ENCODE peak calls at places on chromosomes 6 and 20, in five cellular contexts. H is cardiac fibroblast; D is left ventricle myocardium inferior; T is CD8-positive, alpha-beta T cell; L is GM06990. Q is an unnamed sample.

GRCh38 chr6:148723484-148723883 is 23.3 kb upstream of the UST start:
- DNase-seq in T (no peak), L (no peak), D (no peak), H (peak; percentile 92), Q (no peak)

GRCh38 chr6:15260099-15260821 is 14.4 kb downstream of the JARID2 start:
- DNase-seq in L (no peak), T (no peak), D (no peak), H (peak; percentile 56), Q (no peak)

GRCh38 chr6:27867941-27868705 is 44.1 kb downstream of the OR2B2 start:
- DNase-seq in H (peak; percentile 37), D (no peak), L (peak; percentile 43), T (no peak), Q (no peak)

GRCh38 chr6:39593644-39594043 is 131.6 kb downstream of the KIF6 start:
- DNase-seq in H (no peak), T (no peak), L (no peak), D (no peak), Q (no peak)

GRCh38 chr6:391559-392440 is at the start of gene IRF4:
- DNase-seq in T (no peak), H (peak; percentile 5), L (peak; percentile 89), D (no peak), Q (no peak)

GRCh38 chr6:86937219-86938079 is at the start of gene HTR1E:
- DNase-seq in T (no peak), H (peak; percentile 43), L (peak; percentile 13), D (no peak), Q (no peak)

GRCh38 chr6:70303034-70303525 is at the start of gene COL9A1:
- DNase-seq in L (no peak), H (no peak), D (no peak), T (no peak), Q (no peak)

GRCh38 chr20:44526129-44526528 is 4.3 kb upstream of the SERINC3 start:
- DNase-seq in L (no peak), D (no peak), H (peak; percentile 79), T (no peak), Q (no peak)

GRCh38 chr6:22247916-22248482 is 48.8 kb downstream of the PRL start:
- DNase-seq in H (peak; percentile 46), T (no peak), D (no peak), L (no peak), Q (no peak)

GRCh38 chr6:141682391-141682790 is 450.3 kb upstream of the GJE1 start:
- DNase-seq in T (no peak), D (no peak), L (no peak), H (no peak), Q (no peak)

GRCh38 chr6:32944265-32944664 is 3.4 kb upstream of the HLA-DMB start:
- DNase-seq in L (peak; percentile 83), D (no peak), H (no peak), T (peak; percentile 66), Q (peak; percentile 89)

GRCh38 chr20:31919756-31920155 is 32.1 kb downstream of the PDRG1 start:
- DNase-seq in L (no peak), T (no peak), H (no peak), D (no peak), Q (no peak)

GRCh38 chr6:135861189-135861588 is 9.7 kb downstream of the PDE7B start:
- DNase-seq in L (no peak), T (no peak), H (no peak), D (no peak), Q (no peak)

GRCh38 chr6:149903938-149904611 is 6.2 kb upstream of the RAET1E start:
- DNase-seq in L (no peak), T (no peak), D (no peak), H (no peak), Q (no peak)

GRCh38 chr6:163529605-163530004 is 115.1 kb downstream of the QKI start:
- DNase-seq in T (no peak), H (peak; percentile 93), L (no peak), D (no peak), Q (no peak)

GRCh38 chr20:20551409-20551808 is 161.0 kb downstream of the RALGAPA2 start:
- DNase-seq in T (no peak), H (no peak), L (no peak), D (no peak), Q (no peak)

GRCh38 chr6:20700375-20700774 is 166.1 kb downstream of the CDKAL1 start:
- DNase-seq in D (no peak), T (no peak), H (no peak), L (no peak), Q (no peak)

GRCh38 chr6:14031516-14031915 is 86.1 kb upstream of the CD83 start:
- DNase-seq in L (no peak), D (no peak), H (no peak), T (no peak), Q (no peak)

GRCh38 chr6:134111062-134111677 is 58.7 kb upstream of the SLC2A12 start:
- DNase-seq in D (no peak), H (peak; percentile 80), T (no peak), L (no peak), Q (peak; percentile 27)

GRCh38 chr6:132190097-132190814 is 211.0 kb downstream of the MOXD1 start:
- DNase-seq in H (peak; percentile 43), T (no peak), L (no peak), D (no peak), Q (peak; percentile 13)

GRCh38 chr6:157514659-157515496 is 133.9 kb downstream of the ZDHHC14 start:
- DNase-seq in D (no peak), T (peak; percentile 27), H (peak; percentile 54), L (no peak), Q (no peak)

GRCh38 chr6:155248021-155249001 is 15.5 kb upstream of the CLDN20 start:
- DNase-seq in L (no peak), H (peak; percentile 81), D (no peak), T (no peak), Q (peak; percentile 69)

GRCh38 chr6:160240691-160241084 is 17.9 kb downstream of the SLC22A2 start:
- DNase-seq in L (no peak), D (no peak), T (no peak), H (no peak), Q (no peak)

GRCh38 chr6:89351632-89352328 is 742 bp downstream of the UBE2J1 start:
- DNase-seq in D (no peak), H (peak; percentile 20), T (no peak), L (no peak), Q (no peak)

GRCh38 chr6:89346433-89346832 is 6.1 kb downstream of the UBE2J1 start:
- DNase-seq in L (no peak), T (no peak), H (no peak), D (no peak), Q (no peak)

GRCh38 chr6:89350281-89351037 is 2.1 kb downstream of the UBE2J1 start:
- DNase-seq in H (peak; percentile 58), T (no peak), L (peak; percentile 65), D (no peak), Q (no peak)

GRCh38 chr6:89348372-89348771 is 4.2 kb downstream of the UBE2J1 start:
- DNase-seq in D (no peak), H (peak; percentile 52), T (no peak), L (no peak), Q (no peak)

DNA sequence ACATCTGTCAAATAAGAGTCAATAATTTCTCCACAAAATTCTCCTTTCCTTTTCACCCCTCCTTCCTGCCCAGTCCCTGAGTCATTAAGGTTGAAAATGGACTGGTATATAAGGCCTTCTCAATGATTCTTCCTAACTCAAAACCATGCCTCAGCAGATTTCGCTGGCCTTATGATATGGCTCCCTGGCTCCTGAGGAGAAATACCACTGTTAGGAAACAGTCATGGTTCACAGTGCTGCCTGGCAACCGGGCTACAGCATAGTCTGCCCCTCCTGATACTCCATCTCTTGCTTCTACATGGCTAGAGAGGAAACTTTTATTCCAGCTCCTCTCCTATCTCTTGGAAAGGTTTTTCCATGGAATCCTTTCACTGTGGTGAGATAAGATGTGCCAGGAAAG is 4.7 kb downstream of the UBE2J1 start:
- DNase-seq in D (peak; percentile 22), T (no peak), H (peak; percentile 49), L (no peak), Q (no peak)
- H3K4me3 ChIP-seq in D (no peak overlapping the region), T (no peak overlapping the region), H (no peak overlapping the region), L (peak overlapping the region; percentile 41), Q (peak overlapping the region; percentile 25)

GRCh38 chr20:61940976-61941720 is 124.5 kb downstream of the TAF4 start:
- DNase-seq in T (no peak), L (no peak), H (no peak), D (peak; percentile 1), Q (no peak)

GRCh38 chr20:61937963-61938838 is 127.5 kb downstream of the TAF4 start:
- DNase-seq in L (no peak), T (no peak), H (no peak), D (peak; percentile 4), Q (no peak)

GRCh38 chr20:61938839-61939690 is 126.6 kb downstream of the TAF4 start:
- DNase-seq in T (no peak), D (peak; percentile 9), L (no peak), H (no peak), Q (no peak)

GRCh38 chr20:61940491-61940890 is 125.2 kb downstream of the TAF4 start:
- DNase-seq in D (peak; percentile 5), H (no peak), T (no peak), L (no peak), Q (no peak)

GRCh38 chr20:61939691-61940360 is 125.9 kb downstream of the TAF4 start:
- DNase-seq in D (no peak), H (no peak), L (no peak), T (no peak), Q (no peak)
- TF ChIP-seq CTCF in D (no peak), H (no peak), L (no peak), T (no peak), Q (no peak)

DNA sequence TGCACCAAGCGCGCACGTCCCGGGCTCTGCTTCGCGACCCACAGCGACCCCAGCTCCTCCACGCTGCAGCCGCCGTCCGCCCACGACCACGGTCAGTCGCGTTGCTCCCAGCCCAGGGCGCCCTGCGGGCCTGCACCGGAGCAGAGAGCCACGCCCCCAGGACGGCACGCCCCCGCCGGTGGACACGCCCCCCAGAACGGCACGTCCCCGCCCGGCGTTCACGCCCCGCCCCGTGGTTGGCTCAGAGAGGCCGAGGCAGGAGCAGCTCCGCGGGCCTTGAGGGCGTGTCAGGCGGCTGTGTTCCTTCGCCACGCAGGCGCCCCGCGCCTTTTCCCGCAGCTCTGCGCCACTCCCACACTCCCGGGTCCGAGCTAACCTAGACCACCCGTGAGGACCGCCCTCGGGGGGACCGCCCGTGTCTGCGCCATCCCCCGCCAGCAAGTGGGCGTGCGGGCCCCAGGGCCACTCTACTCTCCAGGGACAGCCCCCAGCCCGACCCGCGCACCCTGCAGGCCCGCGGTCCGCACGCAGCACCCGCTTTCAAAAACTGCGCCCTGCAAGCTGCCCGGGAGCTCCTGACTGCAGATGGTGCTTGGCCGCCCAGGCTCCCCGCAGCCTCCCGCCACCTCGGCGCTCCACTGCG is at the start of gene RNASET2:
- DNase-seq in L (peak; percentile 95), D (peak; percentile 99), T (peak; percentile 100), H (peak; percentile 86), Q (no peak)
- H3K4me3 ChIP-seq in L (peak within 1 kb of the TSS; percentile 69), D (peak within 1 kb of the TSS; percentile 94), T (peak within 1 kb of the TSS; percentile 75), H (peak within 1 kb of the TSS; percentile 79), Q (peak within 1 kb of the TSS; percentile 97)

DNA sequence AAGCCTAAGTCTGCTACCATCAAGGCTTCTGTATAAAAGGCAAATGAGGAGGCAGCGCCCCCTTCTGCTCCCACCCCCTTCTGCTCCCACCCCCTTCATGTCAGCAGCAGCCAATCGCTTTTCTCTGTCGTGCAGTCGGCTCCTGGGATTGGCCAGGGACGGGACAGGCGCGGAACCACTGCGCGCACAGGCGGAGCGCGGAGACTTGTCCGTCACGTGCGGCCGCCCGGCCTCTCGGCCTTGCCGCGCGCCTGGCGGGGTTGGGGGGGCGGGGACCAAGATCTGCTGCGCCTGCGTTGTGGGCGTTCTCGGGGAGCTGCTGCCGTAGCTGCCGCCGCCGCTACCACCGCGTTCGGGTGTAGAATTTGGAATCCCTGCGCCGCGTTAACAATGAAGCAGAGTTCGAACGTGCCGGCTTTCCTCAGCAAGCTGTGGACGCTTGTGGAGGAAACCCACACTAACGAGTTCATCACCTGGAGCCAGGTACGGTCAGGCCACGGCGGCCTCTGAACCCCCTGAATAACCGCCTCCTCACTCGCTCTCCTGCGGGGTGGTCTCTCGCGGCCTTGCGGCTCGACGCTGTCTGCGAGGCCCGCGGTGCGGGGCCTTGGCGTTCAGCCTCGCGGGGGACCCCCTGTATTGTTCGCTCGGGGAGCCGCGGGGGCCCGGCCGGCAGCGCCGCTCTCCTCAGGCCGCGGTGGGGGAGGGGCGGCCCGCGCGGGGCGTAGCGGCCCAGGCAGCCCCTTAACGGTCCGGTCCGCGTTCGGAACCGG is at the start of gene HSF2:
- DNase-seq in T (peak; percentile 94), H (peak; percentile 98), L (peak; percentile 98), D (peak; percentile 96), Q (peak; percentile 93)
- TF ChIP-seq CTCF in T (no peak), H (no peak), L (peak; percentile 19), D (peak; percentile 41), Q (peak; percentile 17)